ENCODE peak calls at places on chromosomes 11 and 22, in six cellular contexts. J is transverse colon, O is prostate gland, M is sigmoid colon, V is GM12878, P is H1. G is an unnamed sample.

GRCh38 chr11:126265801-126266200 is 2.9 kb downstream of the SRPRA start:
- DNase-seq in J (no peak), O (no peak), M (no peak), V (no peak), P (no peak), G (no peak)

GRCh38 chr22:34111210-34111824 is 191.0 kb upstream of the LARGE1 start:
- DNase-seq in J (peak; percentile 12), O (no peak), M (peak; percentile 64), V (no peak), P (peak; percentile 59), G (peak; percentile 33)

GRCh38 chr11:200224-201003 is 6.8 kb downstream of the BET1L start:
- DNase-seq in J (peak; percentile 4), O (no peak), M (no peak), V (no peak), P (peak; percentile 37), G (peak; percentile 22)

GRCh38 chr22:33659423-33659822 is 260.9 kb downstream of the LARGE1 start:
- DNase-seq in J (no peak), O (peak; percentile 12), M (peak; percentile 74), V (no peak), P (no peak), G (no peak)

GRCh38 chr11:94130589-94131362 is 2.1 kb downstream of the PANX1 start:
- DNase-seq in J (no peak), O (no peak), M (no peak), V (no peak), P (no peak), G (no peak)

GRCh38 chr11:100823360-100823759 is 136.3 kb downstream of the ARHGAP42 start:
- DNase-seq in J (no peak), O (no peak), M (no peak), V (no peak), P (no peak), G (no peak)

GRCh38 chr22:43118953-43119458 is 8.5 kb downstream of the BIK start:
- DNase-seq in J (peak; percentile 63), O (no peak), M (no peak), V (peak; percentile 58), P (no peak), G (no peak)

GRCh38 chr11:59053387-59053786 is 32.7 kb upstream of the GLYATL1B start:
- DNase-seq in J (peak; percentile 74), O (no peak), M (peak; percentile 75), V (no peak), P (peak; percentile 89), G (peak; percentile 70)

GRCh38 chr22:45262931-45263789 is 21.6 kb upstream of the UPK3A start:
- DNase-seq in J (peak; percentile 52), O (no peak), M (no peak), V (peak; percentile 71), P (no peak), G (no peak)

GRCh38 chr22:35726398-35726797 is 8.7 kb downstream of the APOL5 start:
- DNase-seq in J (no peak), O (no peak), M (no peak), V (no peak), P (no peak), G (peak; percentile 9)

GRCh38 chr11:72308226-72309073 is 64.5 kb upstream of the PHOX2A start:
- DNase-seq in J (no peak), O (no peak), M (no peak), V (no peak), P (no peak), G (no peak)

GRCh38 chr11:82790723-82791487 is 57.2 kb upstream of the FAM181B start:
- DNase-seq in J (no peak), O (no peak), M (no peak), V (no peak), P (no peak), G (no peak)

GRCh38 chr11:10934293-10934850 is 76.5 kb upstream of the ZBED5 start:
- DNase-seq in J (peak; percentile 46), O (peak; percentile 28), M (no peak), V (no peak), P (no peak), G (no peak)

GRCh38 chr11:34604216-34604615 is 16.7 kb upstream of the EHF start:
- DNase-seq in J (no peak), O (no peak), M (no peak), V (no peak), P (no peak), G (no peak)

GRCh38 chr22:24068377-24068680 is 57.2 kb downstream of the CABIN1 start:
- DNase-seq in J (no peak), O (no peak), M (peak; percentile 48), V (no peak), P (no peak), G (no peak)

GRCh38 chr22:49139492-49140151 is 688.1 kb downstream of the BRD1 start:
- DNase-seq in J (no peak), O (no peak), M (no peak), V (no peak), P (no peak), G (no peak)

GRCh38 chr11:3152471-3153110 is 12.5 kb downstream of the OSBPL5 start:
- DNase-seq in J (no peak), O (no peak), M (no peak), V (no peak), P (no peak), G (no peak)

GRCh38 chr11:108591893-108592292 is 1.7 kb downstream of the EXPH5 start:
- DNase-seq in J (peak; percentile 67), O (no peak), M (no peak), V (no peak), P (no peak), G (no peak)

GRCh38 chr11:108593910-108594434 is 404 bp upstream of the EXPH5 start:
- DNase-seq in J (no peak), O (no peak), M (no peak), V (no peak), P (no peak), G (no peak)

GRCh38 chr11:108596701-108597100 is 3.1 kb upstream of the EXPH5 start:
- DNase-seq in J (no peak), O (no peak), M (no peak), V (no peak), P (no peak), G (no peak)

GRCh38 chr11:108592591-108593213 is 866 bp downstream of the EXPH5 start:
- DNase-seq in J (peak; percentile 48), O (peak; percentile 30), M (no peak), V (no peak), P (peak; percentile 56), G (peak; percentile 37)

GRCh38 chr11:108593214-108593909 is at the start of gene EXPH5:
- DNase-seq in J (peak; percentile 97), O (peak; percentile 96), M (peak; percentile 88), V (peak; percentile 82), P (peak; percentile 96), G (peak; percentile 97)
- TF ChIP-seq POLR2AphosphoS5 in J (peak; percentile 88), O (peak; percentile 94), M (no peak), V (peak; percentile 46), P (no peak), G (no peak)

GRCh38 chr11:73645570-73645969 is 811 bp upstream of the PLEKHB1 start:
- DNase-seq in J (no peak), O (no peak), M (no peak), V (no peak), P (peak; percentile 59), G (no peak)

GRCh38 chr11:73645972-73646631 is at the start of gene PLEKHB1:
- DNase-seq in J (no peak), O (no peak), M (no peak), V (no peak), P (peak; percentile 89), G (no peak)

GRCh38 chr11:73649206-73649605 is 2.8 kb downstream of the PLEKHB1 start:
- DNase-seq in J (no peak), O (no peak), M (no peak), V (no peak), P (no peak), G (no peak)

GRCh38 chr11:73648629-73649046 is 2.3 kb downstream of the PLEKHB1 start:
- DNase-seq in J (no peak), O (no peak), M (no peak), V (no peak), P (no peak), G (no peak)

GRCh38 chr11:73647459-73648100 is 1.2 kb downstream of the PLEKHB1 start:
- DNase-seq in J (peak; percentile 94), O (peak; percentile 74), M (peak; percentile 95), V (peak; percentile 40), P (peak; percentile 96), G (peak; percentile 94)
- TF ChIP-seq POLR2A in J (no peak), O (no peak), M (no peak), V (no peak), P (no peak), G (no peak)

DNA sequence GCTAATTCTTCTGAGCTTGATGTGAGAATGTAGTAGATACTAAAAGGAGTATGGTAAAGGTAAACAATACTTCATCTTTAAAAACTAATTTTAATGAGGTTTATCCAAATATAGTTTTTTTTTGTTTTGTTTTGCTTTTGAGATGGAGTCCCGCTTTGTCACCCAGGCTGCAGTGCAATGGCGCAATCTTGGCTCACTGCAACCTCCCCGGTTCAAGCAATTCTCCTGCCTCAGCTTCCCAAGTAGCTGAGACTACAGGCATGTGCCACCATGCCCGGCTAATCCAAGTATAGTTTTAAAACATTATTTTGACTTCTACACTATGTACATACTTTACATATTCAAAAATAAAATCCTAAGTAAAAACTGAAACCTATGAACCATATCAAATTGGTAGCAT is 4.1 kb downstream of the ZBTB44 start:
- DNase-seq in J (no peak), O (no peak), M (no peak), V (no peak), P (no peak), G (no peak)
- H3K4me1 ChIP-seq in J (peaks cover 5% of the 10 kb centered on the region), O (no peaks in the 10 kb centered on the region), M (peaks cover 56% of the 10 kb centered on the region), V (peaks cover 7% of the 10 kb centered on the region), P (peaks cover 12% of the 10 kb centered on the region), G (peaks cover 19% of the 10 kb centered on the region)

GRCh38 chr11:13277719-13278619 is at the start of gene BMAL1:
- DNase-seq in J (peak; percentile 69), O (peak; percentile 30), M (peak; percentile 80), V (no peak), P (peak; percentile 75), G (peak; percentile 57)

GRCh38 chr11:13276454-13276851 is 1.1 kb upstream of the BMAL1 start:
- DNase-seq in J (peak; percentile 18), O (no peak), M (no peak), V (no peak), P (no peak), G (no peak)

GRCh38 chr11:13278620-13279486 is 1.3 kb downstream of the BMAL1 start:
- DNase-seq in J (peak; percentile 26), O (no peak), M (no peak), V (no peak), P (peak; percentile 58), G (no peak)

GRCh38 chr11:13279487-13279834 is 1.9 kb downstream of the BMAL1 start:
- DNase-seq in J (no peak), O (no peak), M (no peak), V (no peak), P (no peak), G (no peak)

DNA sequence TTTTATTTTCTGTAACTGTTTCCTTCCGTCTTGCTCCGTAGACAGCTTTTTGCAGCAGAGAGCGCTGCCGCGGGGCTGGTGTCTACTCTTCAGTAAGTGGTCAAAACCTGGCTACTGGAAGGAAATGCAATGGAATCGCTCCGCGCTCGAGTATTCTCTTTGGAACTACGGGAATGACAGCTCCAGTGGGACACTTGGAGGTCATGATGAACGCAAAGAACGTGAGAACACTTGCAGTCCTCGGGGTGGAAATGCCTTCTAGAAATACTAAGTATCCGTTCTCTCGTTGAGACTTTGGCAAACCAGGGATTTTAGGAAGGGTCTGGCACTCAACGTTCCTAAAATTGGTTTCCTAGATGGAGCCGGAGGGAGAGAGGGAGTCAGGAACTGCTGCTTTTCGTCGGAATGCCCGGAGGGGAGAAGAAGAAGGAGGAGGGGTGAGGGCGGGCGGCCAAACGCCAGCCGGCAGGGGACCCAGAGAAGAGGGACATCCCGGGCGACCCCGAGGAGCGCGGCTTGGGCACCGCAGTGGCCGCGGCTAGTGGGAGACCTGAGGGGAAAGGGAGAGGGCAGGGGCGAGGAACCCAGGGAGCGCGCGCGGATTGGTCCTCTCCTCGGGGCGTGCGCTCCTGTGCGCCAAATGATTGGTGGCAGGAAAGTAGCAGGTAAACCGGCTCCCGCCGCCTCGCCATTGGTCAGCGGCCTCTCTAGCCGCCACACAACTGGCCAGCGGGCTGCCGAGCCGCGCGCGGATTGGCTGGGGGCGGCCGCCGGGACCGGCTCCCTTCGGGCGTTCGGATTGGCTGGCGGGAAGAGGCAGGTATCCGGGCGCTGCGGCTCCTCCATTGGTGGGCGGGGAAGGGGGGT is 505 bp upstream of the BMAL1 start:
- DNase-seq in J (peak; percentile 98), O (peak; percentile 99), M (peak; percentile 99), V (peak; percentile 85), P (peak; percentile 93), G (peak; percentile 97)
- TF ChIP-seq POLR2AphosphoS5 in J (peak; percentile 89), O (peak; percentile 87), M (peak; percentile 97), V (peak; percentile 34), P (peak; percentile 49), G (peak; percentile 36)

G was measured in stomach.